ENCODE peak calls at places on chromosomes 16 and 17, in nine cellular contexts. S, J, V, I, W, N, A, Z and L are unnamed samples.

GRCh38 chr17:74585711-74586110 is 6.4 kb downstream of the CD300LD start:
- DNase-seq in S (no peak), J (no peak), V (no peak), I (no peak), W (no peak), N (no peak), A (no peak), Z (no peak), L (no peak)

GRCh38 chr16:74758801-74759200 is 15.8 kb downstream of the FA2H start:
- DNase-seq in S (no peak), J (no peak), V (no peak), I (no peak), W (no peak), N (no peak), A (no peak), Z (no peak), L (no peak)

GRCh38 chr16:72946474-72947194 is 101.3 kb downstream of the ZFHX3 start:
- DNase-seq in S (no peak), J (no peak), V (no peak), I (no peak), W (no peak), N (peak), A (no peak), Z (no peak), L (no peak)

GRCh38 chr17:4221899-4222659 is 41.7 kb downstream of the ANKFY1 start:
- DNase-seq in S (no peak), J (no peak), V (no peak), I (no peak), W (no peak), N (no peak), A (no peak), Z (no peak), L (no peak)

GRCh38 chr17:1000597-1001490 is 3.9 kb downstream of the TIMM22 start:
- DNase-seq in S (no peak), J (no peak), V (no peak), I (no peak), W (no peak), N (no peak), A (peak), Z (no peak), L (no peak)

GRCh38 chr16:49521706-49522325 is 148.2 kb downstream of the C16orf78 start:
- DNase-seq in S (no peak), J (no peak), V (no peak), I (no peak), W (no peak), N (no peak), A (no peak), Z (no peak), L (no peak)

GRCh38 chr16:68756250-68757051 is 19.4 kb downstream of the CDH1 start:
- DNase-seq in S (no peak), J (no peak), V (no peak), I (no peak), W (no peak), N (peak), A (no peak), Z (peak), L (no peak)

GRCh38 chr16:17375388-17376304 is 95.1 kb downstream of the XYLT1 start:
- DNase-seq in S (no peak), J (peak), V (no peak), I (no peak), W (no peak), N (no peak), A (no peak), Z (no peak), L (no peak)

GRCh38 chr17:1413281-1413791 is 13.3 kb upstream of the YWHAE start:
- DNase-seq in S (no peak), J (no peak), V (no peak), I (peak), W (peak), N (peak), A (peak), Z (no peak), L (no peak)

GRCh38 chr16:67987460-67988160 is 7.3 kb upstream of the DPEP3 start:
- DNase-seq in S (no peak), J (no peak), V (no peak), I (no peak), W (no peak), N (no peak), A (peak), Z (no peak), L (no peak)